ENCODE peak calls at places on chromosomes 4 and X, in seven cellular contexts. Y, V, B, K, D, A and U are unnamed samples.

GRCh38 chrX:126165721-126166401 is at the start of gene DCAF12L2:
- DNase-seq in Y (no peak), V (no peak), B (no peak), K (peak), D (no peak), A (peak), U (no peak)

GRCh38 chr4:85514117-85514516 is 39.2 kb downstream of the ARHGAP24 start:
- DNase-seq in Y (no peak), V (no peak), B (no peak), K (no peak), D (no peak), A (no peak), U (no peak)

GRCh38 chr4:136713140-136713539 is 819.2 kb downstream of the PCDH18 start:
- DNase-seq in Y (no peak), V (no peak), B (peak), K (no peak), D (no peak), A (no peak), U (no peak)

GRCh38 chr4:114642173-114642780 is 43.7 kb downstream of the UGT8 start:
- DNase-seq in Y (no peak), V (no peak), B (no peak), K (no peak), D (no peak), A (no peak), U (no peak)

GRCh38 chr4:82661601-82662000 is 99.8 kb upstream of the TMEM150C start:
- DNase-seq in Y (no peak), V (no peak), B (no peak), K (no peak), D (no peak), A (no peak), U (no peak)

GRCh38 chr4:176102414-176102813 is 36.8 kb downstream of the WDR17 start:
- DNase-seq in Y (no peak), V (no peak), B (no peak), K (no peak), D (no peak), A (no peak), U (no peak)

GRCh38 chr4:3305610-3306371 is 13.0 kb downstream of the RGS12 start:
- DNase-seq in Y (peak), V (no peak), B (no peak), K (peak), D (no peak), A (peak), U (peak)

GRCh38 chr4:125358453-125358852 is 43.7 kb downstream of the FAT4 start:
- DNase-seq in Y (no peak), V (no peak), B (no peak), K (no peak), D (no peak), A (no peak), U (no peak)

GRCh38 chrX:145803508-145803907 is 14.1 kb upstream of the SLITRK2 start:
- DNase-seq in Y (no peak), V (no peak), B (no peak), K (no peak), D (no peak), A (no peak), U (no peak)

GRCh38 chr4:103887191-103887590 is 167.4 kb upstream of the TACR3 start:
- DNase-seq in Y (no peak), V (no peak), B (no peak), K (no peak), D (no peak), A (no peak), U (no peak)

GRCh38 chr4:42123071-42123644 is 29.3 kb downstream of the BEND4 start:
- DNase-seq in Y (no peak), V (no peak), B (peak), K (no peak), D (no peak), A (no peak), U (no peak)